ENCODE peak calls at places on chromosome 3, in seven cellular contexts. Z is esophagus squamous epithelium, K is mammary epithelial cell, B is heart right ventricle, M is lower lobe of right lung, E is AG04450, P is brain microvascular endothelial cell. V is an unnamed sample. For H3K27me3, the result is how much of the 10 kb centered on the place peaks cover.

GRCh38 chr3:108673988-108674661 is 83.1 kb downstream of the RETNLB start:
- DNase-seq in Z (no peak), K (peak), B (no peak), M (no peak), E (no peak), P (no peak), V (no peak)

GRCh38 chr3:70308760-70309159 is 3.7 kb downstream of the MDFIC2 start:
- DNase-seq in Z (no peak), K (no peak), B (no peak), M (no peak), E (peak), P (peak), V (no peak)

GRCh38 chr3:160278210-160278609 is 53.0 kb downstream of the C3orf80 start:
- DNase-seq in Z (no peak), K (no peak), B (no peak), M (no peak), E (no peak), P (no peak), V (no peak)

GRCh38 chr3:174716956-174717355 is 142.2 kb upstream of the NAALADL2 start:
- DNase-seq in Z (no peak), K (no peak), B (no peak), M (no peak), E (no peak), P (no peak), V (no peak)

GRCh38 chr3:178672263-178672662 is 136.0 kb downstream of the KCNMB2 start:
- DNase-seq in Z (no peak), K (peak), B (no peak), M (no peak), E (no peak), P (peak), V (no peak)

GRCh38 chr3:189316296-189317019 is 144.7 kb downstream of the TPRG1 start:
- DNase-seq in Z (no peak), K (peak), B (no peak), M (no peak), E (no peak), P (no peak), V (no peak)

GRCh38 chr3:13770390-13771169 is 109.3 kb downstream of the WNT7A start:
- DNase-seq in Z (no peak), K (no peak), B (no peak), M (no peak), E (no peak), P (no peak), V (no peak)

GRCh38 chr3:190385835-190386688 is 1.9 kb upstream of the CLDN16 start:
- DNase-seq in Z (no peak), K (peak), B (no peak), M (no peak), E (peak), P (peak), V (peak)

GRCh38 chr3:54122046-54122801 is at the start of gene CACNA2D3:
- DNase-seq in Z (no peak), K (peak), B (peak), M (peak), E (no peak), P (no peak), V (no peak)

GRCh38 chr3:19348929-19349564 is 200.7 kb downstream of the KCNH8 start:
- DNase-seq in Z (no peak), K (peak), B (no peak), M (no peak), E (no peak), P (peak), V (no peak)

GRCh38 chr3:30623375-30623774 is 17.0 kb downstream of the TGFBR2 start:
- DNase-seq in Z (no peak), K (no peak), B (no peak), M (no peak), E (no peak), P (no peak), V (no peak)

GRCh38 chr3:61736506-61736905 is 175.1 kb downstream of the PTPRG start:
- DNase-seq in Z (no peak), K (peak), B (no peak), M (no peak), E (no peak), P (no peak), V (no peak)

GRCh38 chr3:179449621-179450020 is 1.6 kb downstream of the GNB4 start:
- DNase-seq in Z (no peak), K (no peak), B (no peak), M (no peak), E (no peak), P (no peak), V (no peak)

GRCh38 chr3:30471076-30471475 is 135.3 kb upstream of the TGFBR2 start:
- DNase-seq in Z (no peak), K (no peak), B (no peak), M (no peak), E (no peak), P (no peak), V (no peak)

GRCh38 chr3:120634539-120634938 is 38.4 kb downstream of the NDUFB4 start:
- DNase-seq in Z (no peak), K (peak), B (no peak), M (no peak), E (no peak), P (no peak), V (no peak)

GRCh38 chr3:133038089-133038730 is at the start of gene TMEM108:
- DNase-seq in Z (no peak), K (peak), B (peak), M (peak), E (peak), P (peak), V (no peak)

GRCh38 chr3:33834117-33834495 is 35.7 kb downstream of the PDCD6IP start:
- DNase-seq in Z (no peak), K (no peak), B (no peak), M (no peak), E (no peak), P (no peak), V (no peak)

GRCh38 chr3:138921316-138922292 is 25.3 kb downstream of the FOXL2 start:
- DNase-seq in Z (no peak), K (peak), B (no peak), M (no peak), E (peak), P (peak), V (peak)

GRCh38 chr3:194592798-194593752 is 40.1 kb downstream of the TMEM44 start:
- DNase-seq in Z (no peak), K (peak), B (no peak), M (no peak), E (peak), P (peak), V (peak)

GRCh38 chr3:45806072-45806471 is 9.7 kb upstream of the SLC6A20 start:
- DNase-seq in Z (no peak), K (no peak), B (no peak), M (no peak), E (no peak), P (no peak), V (no peak)

GRCh38 chr3:155766206-155766605 is 21.3 kb upstream of the PLCH1 start:
- DNase-seq in Z (no peak), K (peak), B (no peak), M (no peak), E (peak), P (no peak), V (no peak)

DNA sequence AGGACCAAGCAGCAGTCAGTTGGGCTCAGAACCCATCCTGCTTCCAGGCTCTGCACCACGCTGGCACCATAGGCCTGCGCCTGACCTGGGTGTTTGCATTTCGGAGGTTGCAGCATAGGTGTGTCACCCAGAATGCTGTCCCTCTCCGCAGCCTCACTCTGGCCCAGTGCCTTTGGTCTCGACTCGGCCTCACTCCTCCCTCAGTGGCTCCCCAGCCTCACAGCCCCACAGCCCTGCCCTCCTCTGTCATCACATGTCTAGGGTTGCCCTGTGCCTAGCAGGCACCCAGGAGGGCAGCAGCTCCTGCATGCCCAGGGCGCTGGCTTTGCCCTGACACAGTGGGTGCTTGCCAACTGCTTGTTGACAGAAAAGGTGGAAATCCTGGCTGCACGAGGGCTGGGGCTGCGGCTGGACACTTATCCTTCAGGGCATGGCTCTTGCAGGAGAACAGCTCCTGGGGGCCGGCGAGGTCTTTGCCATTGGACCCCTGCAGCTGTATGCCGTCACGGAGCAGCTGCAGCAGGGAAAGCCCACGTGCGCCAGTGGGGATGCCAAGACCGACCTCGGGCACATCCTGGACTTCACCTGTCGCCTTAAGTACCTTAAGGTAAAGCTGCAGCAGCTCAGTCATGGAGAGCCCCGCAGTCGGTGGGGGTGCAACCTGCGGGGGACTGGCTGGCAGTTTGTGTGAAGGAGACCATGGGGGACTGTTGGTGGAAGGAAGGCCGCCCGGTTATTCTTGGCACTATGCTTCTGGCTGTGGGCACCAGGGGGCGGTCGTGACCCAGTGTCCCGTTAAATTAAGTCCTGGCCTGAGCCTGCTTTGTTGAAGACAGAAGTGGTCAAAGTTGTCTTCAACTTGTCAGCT is 16.2 kb downstream of the NISCH start:
- DNase-seq in Z (no peak), K (no peak), B (peak), M (peak), E (no peak), P (peak), V (no peak)
- TF ChIP-seq CTCF in Z (peak), K (peak), B (peak), M (peak), E (peak), P (peak), V (peak)

GRCh38 chr3:113894927-113895326 is 52.9 kb upstream of the ZDHHC23 start:
- DNase-seq in Z (no peak), K (no peak), B (no peak), M (no peak), E (no peak), P (no peak), V (no peak)

GRCh38 chr3:113898892-113899291 is 48.9 kb upstream of the ZDHHC23 start:
- DNase-seq in Z (no peak), K (no peak), B (no peak), M (no peak), E (no peak), P (peak), V (peak)

GRCh38 chr3:113896930-113897329 is 50.9 kb upstream of the ZDHHC23 start:
- DNase-seq in Z (no peak), K (no peak), B (no peak), M (no peak), E (no peak), P (no peak), V (no peak)

GRCh38 chr3:113895964-113896363 is 51.8 kb upstream of the ZDHHC23 start:
- DNase-seq in Z (no peak), K (no peak), B (no peak), M (no peak), E (no peak), P (no peak), V (no peak)

DNA sequence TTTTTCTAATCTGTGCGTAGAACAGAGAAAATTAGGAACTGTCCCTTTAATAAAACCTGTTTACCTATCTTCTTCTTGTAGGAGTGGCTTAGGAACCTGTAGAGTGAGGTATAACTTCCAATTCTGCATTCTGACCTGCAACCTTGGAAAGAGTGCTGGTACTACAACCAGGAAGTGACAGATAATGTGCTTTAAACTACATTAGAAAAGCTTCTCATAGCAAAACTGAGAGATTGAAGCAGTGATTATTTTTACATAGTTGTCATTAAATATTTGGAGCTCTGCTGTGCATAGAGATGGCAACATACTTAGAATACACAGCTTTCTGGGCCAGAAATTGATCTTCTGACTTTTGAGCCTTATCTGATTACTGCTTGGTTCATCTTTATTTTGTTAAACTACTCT is 50.4 kb upstream of the ZDHHC23 start:
- DNase-seq in Z (no peak), K (peak), B (no peak), M (no peak), E (no peak), P (no peak), V (no peak)
- H3K4me3 ChIP-seq in Z (peak), K (peak), B (no peak), M (peak), E (no peak), P (no peak), V (no peak)

DNA sequence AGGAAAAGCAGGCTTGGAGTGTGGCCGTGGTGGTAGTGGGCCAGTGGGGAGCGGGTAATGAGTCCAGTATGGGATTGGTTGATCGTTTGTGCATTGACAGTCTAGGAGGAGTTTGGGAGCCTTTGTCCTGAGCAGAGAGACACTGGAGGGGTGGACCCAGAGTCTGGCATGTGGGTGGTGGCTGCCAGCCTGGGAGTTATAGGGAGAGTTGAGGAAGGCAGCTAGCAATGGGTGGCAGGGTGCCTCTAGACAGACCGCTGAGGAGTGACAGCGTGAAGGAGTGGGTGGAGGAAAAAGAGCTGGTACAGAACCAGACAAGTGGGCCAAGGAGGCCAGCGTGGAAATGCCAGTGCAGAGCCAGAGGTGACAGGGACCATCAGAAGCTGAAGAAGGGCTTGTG is 1.9 kb upstream of the CCK start:
- DNase-seq in Z (no peak), K (no peak), B (no peak), M (no peak), E (no peak), P (no peak), V (no peak)
- H3K27me3 ChIP-seq in Z (half or more), K (under half), B (under half), M (under half), E (under half), P (under half), V (under half)

DNA sequence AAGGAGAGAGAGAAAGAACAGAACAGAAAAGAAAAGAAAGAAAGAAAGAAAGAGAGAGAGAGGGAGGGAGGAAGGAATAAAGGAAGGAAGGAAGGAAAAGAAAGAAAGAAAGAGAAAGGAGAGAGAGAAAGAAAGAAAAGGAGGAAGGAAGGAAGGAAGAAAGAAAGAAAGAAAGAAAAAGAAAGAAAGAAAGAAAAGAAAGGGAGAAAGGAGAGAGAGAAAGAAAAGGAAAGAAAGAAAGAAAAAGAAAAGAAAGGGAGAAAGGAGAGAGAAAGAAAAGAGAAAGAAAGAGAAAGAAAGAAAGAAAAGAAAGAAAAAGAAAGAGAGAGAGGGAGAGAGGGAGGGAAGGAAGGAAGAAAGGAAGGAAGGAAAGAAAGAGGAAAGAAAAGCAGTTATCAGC is 108.8 kb downstream of the ARPP21 start:
- DNase-seq in Z (no peak), K (no peak), B (no peak), M (no peak), E (no peak), P (no peak), V (no peak)
- TF ChIP-seq CTCF in Z (no peak), K (no peak), B (no peak), M (no peak), E (no peak), P (no peak), V (no peak)

DNA sequence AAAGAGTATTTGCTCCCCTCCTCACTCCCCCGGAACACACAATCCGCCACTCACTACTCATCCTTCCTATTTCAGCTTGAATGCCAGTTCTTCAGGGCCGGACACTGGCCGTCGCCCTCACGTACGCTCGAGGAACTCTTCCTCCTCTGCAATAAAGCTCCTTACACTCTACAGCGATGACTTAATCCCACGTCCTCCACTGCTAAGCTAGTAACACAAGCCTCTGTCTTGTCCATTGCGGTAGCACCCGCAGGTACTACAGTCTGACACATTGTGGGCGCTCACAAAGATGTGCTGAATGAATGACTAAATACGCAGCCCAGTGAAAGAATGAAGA is 625 bp upstream of the EPHB3 start:
- DNase-seq in Z (no peak), K (no peak), B (no peak), M (peak), E (peak), P (no peak), V (no peak)
- H3K4me3 ChIP-seq in Z (peak), K (peak), B (peak), M (peak), E (peak), P (peak), V (peak)

GRCh38 chr3:44159901-44160300 is 81.8 kb upstream of the TOPAZ1 start:
- DNase-seq in Z (no peak), K (no peak), B (no peak), M (no peak), E (no peak), P (no peak), V (no peak)
- H3K27me3 ChIP-seq in Z (under half), K (under half), B (under half), M (under half), E (under half), P (under half), V (under half)

GRCh38 chr3:131658771-131659170 is 156.0 kb upstream of the MRPL3 start:
- DNase-seq in Z (no peak), K (peak), B (no peak), M (no peak), E (no peak), P (no peak), V (no peak)

GRCh38 chr3:131655076-131655685 is 152.4 kb upstream of the MRPL3 start:
- DNase-seq in Z (no peak), K (peak), B (no peak), M (no peak), E (no peak), P (no peak), V (no peak)

GRCh38 chr3:131658115-131658514 is 155.3 kb upstream of the MRPL3 start:
- DNase-seq in Z (no peak), K (no peak), B (no peak), M (no peak), E (no peak), P (no peak), V (no peak)
- TF ChIP-seq CTCF in Z (no peak), K (no peak), B (no peak), M (no peak), E (no peak), P (no peak), V (no peak)

GRCh38 chr3:183485093-183485492 is 56.7 kb upstream of the MCF2L2 start:
- DNase-seq in Z (no peak), K (no peak), B (no peak), M (no peak), E (no peak), P (no peak), V (no peak)

GRCh38 chr3:183484676-183485075 is 56.3 kb upstream of the MCF2L2 start:
- DNase-seq in Z (no peak), K (no peak), B (no peak), M (no peak), E (no peak), P (no peak), V (no peak)

GRCh38 chr3:183487046-183487445 is 58.6 kb upstream of the MCF2L2 start:
- DNase-seq in Z (no peak), K (no peak), B (no peak), M (no peak), E (no peak), P (no peak), V (no peak)

GRCh38 chr3:183486472-183486871 is 58.1 kb upstream of the MCF2L2 start:
- DNase-seq in Z (no peak), K (no peak), B (no peak), M (no peak), E (no peak), P (no peak), V (no peak)

GRCh38 chr3:183485585-183485984 is 57.2 kb upstream of the MCF2L2 start:
- DNase-seq in Z (no peak), K (no peak), B (no peak), M (no peak), E (no peak), P (no peak), V (no peak)
- H3K4me3 ChIP-seq in Z (no peak), K (no peak), B (no peak), M (no peak), E (no peak), P (no peak), V (no peak)